ENCODE peak calls at places on chromosomes 1 and 21, in four cellular contexts. C is effector CD4-positive, alpha-beta T cell; Y is right atrium auricular region; B is ovary. F is an unnamed sample.

GRCh38 chr1:114756949-114757454 is 782 bp downstream of the CSDE1 start:
- DNase-seq in B (peak; percentile 45), C (no peak), Y (peak; percentile 80), F (no peak)

GRCh38 chr1:228020686-228021525 is 14.1 kb downstream of the WNT3A start:
- DNase-seq in Y (no peak), C (no peak), B (no peak), F (no peak)

GRCh38 chr21:41966341-41966833 is 12.6 kb upstream of the C2CD2 start:
- DNase-seq in C (no peak), B (no peak), Y (peak; percentile 30), F (no peak)

GRCh38 chr1:43598622-43599021 is 51.3 kb upstream of the KDM4A start:
- DNase-seq in Y (no peak), C (no peak), B (no peak), F (no peak)

GRCh38 chr1:232986000-232986922 is 35.9 kb downstream of the NTPCR start:
- DNase-seq in Y (no peak), B (no peak), C (no peak), F (no peak)

GRCh38 chr1:110477445-110477957 is 26.6 kb downstream of the PROK1 start:
- DNase-seq in B (no peak), Y (no peak), C (no peak), F (no peak)

GRCh38 chr21:34885636-34886553 is 163.2 kb downstream of the RUNX1 start:
- DNase-seq in B (peak; percentile 49), C (no peak), Y (no peak), F (no peak)

GRCh38 chr1:1090424-1091343 is 16.6 kb upstream of the RNF223 start:
- DNase-seq in C (no peak), Y (no peak), B (no peak), F (no peak)

GRCh38 chr1:115291731-115292130 is 46.3 kb downstream of the NGF start:
- DNase-seq in B (no peak), Y (no peak), C (no peak), F (no peak)

GRCh38 chr1:164659621-164660414 is 100.8 kb downstream of the PBX1 start:
- DNase-seq in Y (no peak), B (no peak), C (no peak), F (no peak)

GRCh38 chr1:8903410-8903809 is 24.9 kb upstream of the ENO1 start:
- DNase-seq in Y (no peak), C (no peak), B (no peak), F (no peak)

GRCh38 chr21:42835611-42836401 is 43.5 kb downstream of the WDR4 start:
- DNase-seq in C (no peak), B (no peak), Y (peak; percentile 32), F (no peak)

GRCh38 chr21:45739218-45740087 is 95.9 kb downstream of the PCBP3 start:
- DNase-seq in C (no peak), B (no peak), Y (no peak), F (no peak)

GRCh38 chr1:155329980-155330598 is 9.4 kb downstream of the RUSC1 start:
- DNase-seq in B (no peak), C (no peak), Y (no peak), F (no peak)

GRCh38 chr1:9426291-9426711 is 113.0 kb upstream of the SLC25A33 start:
- DNase-seq in C (peak; percentile 73), Y (no peak), B (no peak), F (peak; percentile 78)

F was measured in T follicular helper cell.